ENCODE peak calls at places on chromosomes 16 and 17, in eight cellular contexts. Q, T, V, F, A, X, S and R are unnamed samples.

GRCh38 chr16:12323007-12323699 is 346.6 kb downstream of the SNX29 start:
- DNase-seq in X (no peak), T (no peak), V (no peak), S (no peak), F (peak; percentile 32), Q (no peak), A (no peak), R (no peak)

GRCh38 chr16:4877298-4877685 is 30.0 kb downstream of the UBN1 start:
- DNase-seq in F (no peak), S (no peak), V (no peak), Q (no peak), X (no peak), T (no peak), A (no peak), R (no peak)

GRCh38 chr17:17499402-17500145 is 3.4 kb upstream of the RASD1 start:
- DNase-seq in T (no peak), A (no peak), V (no peak), F (no peak), Q (no peak), X (no peak), S (no peak), R (no peak)

GRCh38 chr16:27080870-27081269 is 14.1 kb downstream of the C16orf82 start:
- DNase-seq in X (no peak), F (peak; percentile 48), A (peak; percentile 11), Q (no peak), T (no peak), V (no peak), S (no peak), R (no peak)

GRCh38 chr16:58814348-58814801 is 80.3 kb upstream of the GOT2 start:
- DNase-seq in F (peak; percentile 74), T (peak; percentile 28), A (peak; percentile 54), Q (peak; percentile 26), V (no peak), X (no peak), S (peak; percentile 65), R (peak; percentile 55)

GRCh38 chr17:17740627-17741237 is 59.5 kb downstream of the RAI1 start:
- DNase-seq in V (no peak), A (no peak), F (no peak), X (no peak), T (no peak), S (no peak), Q (peak; percentile 61), R (no peak)

GRCh38 chr16:83305092-83305491 is 502.7 kb upstream of the HSBP1 start:
- DNase-seq in X (no peak), T (no peak), V (no peak), F (no peak), Q (peak; percentile 78), A (peak; percentile 80), S (no peak), R (no peak)

GRCh38 chr16:28309811-28310311 is 17.5 kb downstream of the SBK1 start:
- DNase-seq in X (peak; percentile 83), F (no peak), Q (no peak), V (peak; percentile 46), T (no peak), S (no peak), A (no peak), R (no peak)

GRCh38 chr16:69554495-69554894 is 11.3 kb upstream of the NFAT5 start:
- DNase-seq in T (no peak), S (no peak), X (no peak), A (no peak), Q (no peak), V (no peak), F (no peak), R (no peak)

GRCh38 chr17:29219378-29220047 is 27.1 kb upstream of the CRYBA1 start:
- DNase-seq in T (peak; percentile 81), A (peak; percentile 90), S (peak; percentile 94), X (no peak), F (peak; percentile 92), V (peak; percentile 70), Q (peak; percentile 54), R (peak; percentile 72)

GRCh38 chr16:46748775-46749705 is 896 bp upstream of the MYLK3 start:
- DNase-seq in A (no peak), S (no peak), T (no peak), X (no peak), V (no peak), Q (no peak), F (no peak), R (no peak)

GRCh38 chr16:88669986-88670385 is 7.1 kb upstream of the MVD start:
- DNase-seq in S (no peak), Q (no peak), T (no peak), X (no peak), V (no peak), F (no peak), A (no peak), R (no peak)

GRCh38 chr16:78425957-78426590 is 326.6 kb downstream of the WWOX start:
- DNase-seq in S (no peak), V (no peak), Q (no peak), F (no peak), X (no peak), A (no peak), T (no peak), R (no peak)

GRCh38 chr17:59361386-59361785 is 29.9 kb downstream of the YPEL2 start:
- DNase-seq in F (no peak), T (no peak), V (no peak), X (no peak), Q (peak; percentile 86), A (peak; percentile 91), S (no peak), R (no peak)

GRCh38 chr16:87956771-87957279 is 5.6 kb downstream of the BANP start:
- DNase-seq in A (peak; percentile 72), S (no peak), V (no peak), X (no peak), F (no peak), Q (no peak), T (no peak), R (no peak)

GRCh38 chr16:58109881-58110280 is 19.3 kb downstream of the CFAP20 start:
- DNase-seq in Q (no peak), X (no peak), T (no peak), V (no peak), A (no peak), F (no peak), S (no peak), R (no peak)

GRCh38 chr16:31860508-31860907 is 13.1 kb upstream of the ZNF267 start:
- DNase-seq in F (no peak), X (no peak), Q (no peak), A (no peak), S (no peak), V (no peak), T (no peak), R (no peak)

GRCh38 chr16:29009838-29010166 is 24.9 kb downstream of the LAT start:
- DNase-seq in V (no peak), F (no peak), S (no peak), Q (no peak), A (no peak), T (no peak), X (no peak), R (no peak)

GRCh38 chr16:80804451-80805383 is at the start of gene CDYL2:
- DNase-seq in S (peak; percentile 55), T (no peak), F (peak; percentile 75), X (peak; percentile 55), Q (no peak), V (peak; percentile 49), A (peak; percentile 53), R (peak; percentile 3)

DNA sequence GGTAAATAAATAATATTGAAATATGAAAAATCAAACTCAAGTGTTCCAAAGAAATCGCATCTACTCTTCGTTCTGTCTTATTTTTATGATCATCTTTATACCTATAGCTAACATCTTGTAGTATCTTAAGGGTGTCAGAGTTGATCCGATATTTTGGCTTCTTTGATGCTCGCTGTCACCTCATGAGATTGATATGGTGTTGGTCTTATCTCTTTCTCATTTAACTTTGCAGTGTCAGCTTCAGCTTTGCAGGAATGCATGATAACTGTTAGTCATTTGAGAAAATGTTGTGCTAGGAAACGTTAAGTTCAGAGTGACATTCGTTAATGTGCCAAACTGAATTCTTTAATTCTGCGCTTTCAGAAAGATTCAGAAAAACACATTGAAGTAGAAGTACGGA is 19.4 kb downstream of the NOL11 start:
- DNase-seq in S (no peak), F (no peak), Q (no peak), X (no peak), A (no peak), T (no peak), V (no peak), R (no peak)
- H3K36me3 ChIP-seq in S (peaks cover 25% of the 10 kb centered on the region), F (peaks cover 49% of the 10 kb centered on the region), Q (peaks cover 53% of the 10 kb centered on the region), X (peaks cover 6% of the 10 kb centered on the region), A (peaks cover 79% of the 10 kb centered on the region), T (no peaks in the 10 kb centered on the region), V (peaks cover 6% of the 10 kb centered on the region), R (peaks cover 91% of the 10 kb centered on the region)

GRCh38 chr17:72461757-72462156 is 340.9 kb downstream of the SOX9 start:
- DNase-seq in A (no peak), F (no peak), V (no peak), Q (no peak), X (no peak), T (no peak), S (no peak), R (no peak)

GRCh38 chr17:72462814-72463213 is 342.0 kb downstream of the SOX9 start:
- DNase-seq in V (no peak), S (no peak), T (no peak), F (no peak), A (no peak), X (no peak), Q (peak; percentile 57), R (no peak)

GRCh38 chr17:72463287-72464102 is 342.7 kb downstream of the SOX9 start:
- DNase-seq in F (no peak), V (no peak), S (no peak), Q (no peak), X (no peak), T (no peak), A (no peak), R (no peak)

GRCh38 chr17:72460711-72461110 is 339.9 kb downstream of the SOX9 start:
- DNase-seq in V (no peak), T (no peak), Q (no peak), S (no peak), A (no peak), X (no peak), F (no peak), R (peak; percentile 48)

GRCh38 chr17:72462396-72462795 is 341.6 kb downstream of the SOX9 start:
- DNase-seq in F (no peak), V (no peak), T (no peak), S (no peak), X (no peak), A (peak; percentile 42), Q (no peak), R (no peak)
- H3K4me3 ChIP-seq in F (no peak overlapping the region), V (no peak overlapping the region), T (no peak overlapping the region), S (no peak overlapping the region), X (no peak overlapping the region), A (no peak overlapping the region), Q (no peak overlapping the region), R (no peak overlapping the region)

DNA sequence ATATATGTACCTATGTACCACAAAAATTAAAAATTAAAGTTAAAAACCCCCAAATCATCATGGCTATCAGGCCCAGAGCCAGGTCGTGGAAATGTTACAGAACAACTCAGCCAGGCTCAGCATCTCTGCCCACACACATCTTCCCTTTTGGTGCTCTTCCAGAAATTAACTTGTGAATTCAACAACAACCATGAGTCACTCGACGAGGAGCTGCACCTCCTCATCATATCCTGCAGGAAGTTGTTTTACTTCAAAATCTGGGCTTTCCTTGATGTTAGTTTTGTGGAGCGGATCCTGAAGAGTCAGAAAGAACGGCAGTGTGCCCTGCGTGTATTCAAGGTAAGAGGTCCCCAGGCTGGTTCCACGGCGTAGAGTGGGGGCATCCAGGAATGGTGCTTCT is 10.6 kb downstream of the FBXO39 start:
- DNase-seq in V (no peak), A (peak; percentile 91), F (no peak), X (no peak), T (no peak), Q (peak; percentile 82), S (no peak), R (peak; percentile 46)
- H3K36me3 ChIP-seq in V (no peaks in the 10 kb centered on the region), A (no peaks in the 10 kb centered on the region), F (no peaks in the 10 kb centered on the region), X (no peaks in the 10 kb centered on the region), T (no peaks in the 10 kb centered on the region), Q (no peaks in the 10 kb centered on the region), S (no peaks in the 10 kb centered on the region), R (no peaks in the 10 kb centered on the region)

GRCh38 chr17:10337976-10338375 is 34.8 kb downstream of the MYH13 start:
- DNase-seq in V (no peak), A (peak; percentile 49), Q (no peak), T (no peak), S (no peak), F (no peak), X (no peak), R (peak; percentile 56)
- H3K4me3 ChIP-seq in V (no peak overlapping the region), A (no peak overlapping the region), Q (no peak overlapping the region), T (no peak overlapping the region), S (no peak overlapping the region), F (no peak overlapping the region), X (no peak overlapping the region), R (no peak overlapping the region)